ENCODE peak calls at places on chromosome 21, in eight cellular contexts. One of them, this sample, is unnamed.

GRCh38 chr21:34640858-34641257 is 25.9 kb upstream of the RCAN1 start:
- DNase-seq in stomach: no peak
- DNase-seq in transverse colon: no peak
- DNase-seq in HL-60: no peak
- DNase-seq in suprapubic skin: no peak
- DNase-seq in K562: no peak
- DNase-seq in SK-N-SH: no peak
- DNase-seq in GM12878: no peak
- DNase-seq in this sample: no peak

GRCh38 chr21:41360072-41360821 is 1.6 kb upstream of the MX2 start:
- DNase-seq in HL-60: no peak
- DNase-seq in stomach: peak; percentile 79
- DNase-seq in K562: no peak
- DNase-seq in GM12878: no peak
- DNase-seq in transverse colon: peak; percentile 73
- DNase-seq in SK-N-SH: no peak
- DNase-seq in suprapubic skin: peak; percentile 87
- DNase-seq in this sample: peak; percentile 69

GRCh38 chr21:32096411-32096810 is 182.4 kb downstream of the MIS18A start:
- DNase-seq in K562: peak; percentile 52
- DNase-seq in suprapubic skin: no peak
- DNase-seq in transverse colon: no peak
- DNase-seq in HL-60: peak; percentile 18
- DNase-seq in stomach: no peak
- DNase-seq in GM12878: no peak
- DNase-seq in SK-N-SH: peak; percentile 56
- DNase-seq in this sample: no peak

GRCh38 chr21:42579456-42580075 is 65.9 kb downstream of the SLC37A1 start:
- DNase-seq in GM12878: no peak
- DNase-seq in SK-N-SH: no peak
- DNase-seq in suprapubic skin: peak; percentile 44
- DNase-seq in K562: peak; percentile 39
- DNase-seq in transverse colon: peak; percentile 8
- DNase-seq in stomach: no peak
- DNase-seq in HL-60: no peak
- DNase-seq in this sample: no peak

GRCh38 chr21:42530167-42530518 is 16.5 kb downstream of the SLC37A1 start:
- DNase-seq in suprapubic skin: peak; percentile 6
- DNase-seq in K562: no peak
- DNase-seq in SK-N-SH: no peak
- DNase-seq in transverse colon: no peak
- DNase-seq in stomach: no peak
- DNase-seq in GM12878: no peak
- DNase-seq in HL-60: no peak
- DNase-seq in this sample: no peak

GRCh38 chr21:31755027-31755426 is 23.1 kb upstream of the SCAF4 start:
- DNase-seq in K562: no peak
- DNase-seq in transverse colon: no peak
- DNase-seq in stomach: no peak
- DNase-seq in HL-60: no peak
- DNase-seq in SK-N-SH: no peak
- DNase-seq in GM12878: no peak
- DNase-seq in suprapubic skin: no peak
- DNase-seq in this sample: no peak

GRCh38 chr21:24353492-24353891 is 1253.8 kb downstream of the MRPL39 start:
- DNase-seq in SK-N-SH: no peak
- DNase-seq in GM12878: no peak
- DNase-seq in HL-60: no peak
- DNase-seq in stomach: no peak
- DNase-seq in K562: no peak
- DNase-seq in transverse colon: no peak
- DNase-seq in suprapubic skin: no peak
- DNase-seq in this sample: no peak

GRCh38 chr21:41720250-41720649 is 46.6 kb downstream of the RIPK4 start:
- DNase-seq in stomach: no peak
- DNase-seq in suprapubic skin: no peak
- DNase-seq in HL-60: no peak
- DNase-seq in K562: no peak
- DNase-seq in GM12878: no peak
- DNase-seq in transverse colon: no peak
- DNase-seq in SK-N-SH: no peak
- DNase-seq in this sample: no peak

GRCh38 chr21:41445465-41445862 is 19.4 kb downstream of the MX1 start:
- DNase-seq in SK-N-SH: no peak
- DNase-seq in HL-60: no peak
- DNase-seq in suprapubic skin: peak; percentile 16
- DNase-seq in GM12878: no peak
- DNase-seq in stomach: peak; percentile 18
- DNase-seq in transverse colon: peak; percentile 1
- DNase-seq in K562: no peak
- DNase-seq in this sample: no peak

DNA sequence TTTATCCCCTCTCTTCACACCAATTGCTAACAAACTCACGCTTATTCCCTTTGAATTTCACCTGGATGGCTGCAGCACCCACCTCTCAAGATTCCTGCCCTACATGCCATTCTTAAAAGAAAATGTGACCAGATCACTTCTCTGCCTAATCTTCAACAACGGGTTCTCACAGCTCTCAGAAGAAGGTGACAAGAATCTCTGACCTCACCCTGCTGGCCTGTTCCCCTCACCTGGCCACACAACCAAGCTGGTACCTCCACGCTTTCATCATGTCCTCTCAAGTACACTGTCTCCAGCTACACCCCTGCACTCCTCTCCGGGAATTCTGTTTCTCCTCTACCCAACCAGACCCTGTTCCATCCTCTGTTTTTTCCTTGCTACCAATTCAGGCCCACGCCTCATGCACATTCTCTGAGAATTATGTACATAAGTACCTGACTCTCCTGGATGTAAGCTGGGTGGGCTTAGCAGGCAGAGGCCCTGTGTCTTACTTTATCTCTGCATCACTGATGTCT is 5.9 kb upstream of the LSS start:
- DNase-seq in stomach: no peak
- DNase-seq in K562: no peak
- DNase-seq in GM12878: no peak
- DNase-seq in SK-N-SH: no peak
- DNase-seq in transverse colon: no peak
- DNase-seq in suprapubic skin: no peak
- DNase-seq in HL-60: no peak
- DNase-seq in this sample: no peak
- TF ChIP-seq POLR2AphosphoS5 in stomach: no peak
- TF ChIP-seq POLR2AphosphoS5 in K562: no peak
- TF ChIP-seq POLR2AphosphoS5 in GM12878: peak; percentile 33
- TF ChIP-seq POLR2AphosphoS5 in SK-N-SH: no peak
- TF ChIP-seq POLR2AphosphoS5 in transverse colon: no peak
- TF ChIP-seq POLR2AphosphoS5 in suprapubic skin: no peak
- TF ChIP-seq POLR2AphosphoS5 in HL-60: no peak
- TF ChIP-seq POLR2AphosphoS5 in this sample: no peak

GRCh38 chr21:46285761-46286667 is at the start of gene YBEY:
- DNase-seq in suprapubic skin: peak; percentile 94
- DNase-seq in GM12878: peak; percentile 59
- DNase-seq in transverse colon: peak; percentile 93
- DNase-seq in K562: peak; percentile 96
- DNase-seq in stomach: peak; percentile 89
- DNase-seq in SK-N-SH: peak; percentile 98
- DNase-seq in HL-60: peak; percentile 86
- DNase-seq in this sample: peak; percentile 84
- TF ChIP-seq CTCF in suprapubic skin: peak; percentile 44
- TF ChIP-seq CTCF in GM12878: peak; percentile 64
- TF ChIP-seq CTCF in transverse colon: peak; percentile 47
- TF ChIP-seq CTCF in K562: peak; percentile 41
- TF ChIP-seq CTCF in stomach: peak; percentile 24
- TF ChIP-seq CTCF in SK-N-SH: peak; percentile 42
- TF ChIP-seq CTCF in HL-60: no peak
- TF ChIP-seq CTCF in this sample: peak; percentile 66

DNA sequence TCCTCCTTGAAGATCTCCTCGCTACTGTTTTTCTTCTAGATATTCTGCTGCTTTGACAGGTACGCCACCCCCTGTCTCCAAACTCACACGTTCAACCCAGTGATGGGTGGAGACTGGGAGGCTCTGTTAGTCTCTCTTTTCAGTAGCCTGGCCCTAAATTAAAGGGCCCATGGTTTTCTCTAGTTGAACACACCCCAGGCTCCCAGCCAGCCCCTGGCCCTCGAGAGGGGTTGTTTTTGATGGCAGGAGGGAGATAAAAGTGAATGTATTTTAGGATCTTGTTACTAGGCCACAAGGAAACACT is 21.6 kb upstream of the CLDN14 start:
- DNase-seq in K562: no peak
- DNase-seq in transverse colon: no peak
- DNase-seq in suprapubic skin: no peak
- DNase-seq in HL-60: no peak
- DNase-seq in GM12878: no peak
- DNase-seq in SK-N-SH: no peak
- DNase-seq in stomach: no peak
- DNase-seq in this sample: no peak
- H3K27ac ChIP-seq in K562: no peak overlapping the region
- H3K27ac ChIP-seq in transverse colon: no peak overlapping the region
- H3K27ac ChIP-seq in suprapubic skin: no peak overlapping the region
- H3K27ac ChIP-seq in HL-60: no peak overlapping the region
- H3K27ac ChIP-seq in GM12878: no peak overlapping the region
- H3K27ac ChIP-seq in SK-N-SH: no peak overlapping the region
- H3K27ac ChIP-seq in stomach: no peak overlapping the region
- H3K27ac ChIP-seq in this sample: peak overlapping the region; percentile 35

DNA sequence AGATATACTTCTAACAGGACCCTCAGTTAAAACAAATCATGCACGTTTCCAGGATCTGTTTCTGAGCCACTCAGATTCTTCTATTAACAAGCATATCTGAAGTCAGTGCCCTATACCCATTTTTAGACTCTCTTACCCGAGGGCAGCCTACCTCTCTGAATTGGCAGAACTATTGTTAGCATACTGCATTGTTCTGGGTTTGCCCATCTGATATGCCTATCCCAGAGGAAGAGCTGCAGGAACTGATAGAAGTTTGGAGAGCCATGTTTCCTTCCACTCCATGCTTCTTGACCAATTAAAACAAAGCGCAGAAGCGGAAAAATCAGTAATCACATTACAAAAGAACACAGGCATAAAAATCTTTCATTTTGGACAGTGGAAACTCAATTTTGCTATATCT is 653.8 kb downstream of the LTN1 start:
- DNase-seq in suprapubic skin: no peak
- DNase-seq in SK-N-SH: no peak
- DNase-seq in K562: no peak
- DNase-seq in HL-60: no peak
- DNase-seq in transverse colon: no peak
- DNase-seq in stomach: no peak
- DNase-seq in GM12878: no peak
- DNase-seq in this sample: no peak
- TF ChIP-seq POLR2AphosphoS5 in suprapubic skin: no peak
- TF ChIP-seq POLR2AphosphoS5 in SK-N-SH: no peak
- TF ChIP-seq POLR2AphosphoS5 in K562: no peak
- TF ChIP-seq POLR2AphosphoS5 in HL-60: no peak
- TF ChIP-seq POLR2AphosphoS5 in transverse colon: no peak
- TF ChIP-seq POLR2AphosphoS5 in stomach: no peak
- TF ChIP-seq POLR2AphosphoS5 in GM12878: no peak
- TF ChIP-seq POLR2AphosphoS5 in this sample: no peak

DNA sequence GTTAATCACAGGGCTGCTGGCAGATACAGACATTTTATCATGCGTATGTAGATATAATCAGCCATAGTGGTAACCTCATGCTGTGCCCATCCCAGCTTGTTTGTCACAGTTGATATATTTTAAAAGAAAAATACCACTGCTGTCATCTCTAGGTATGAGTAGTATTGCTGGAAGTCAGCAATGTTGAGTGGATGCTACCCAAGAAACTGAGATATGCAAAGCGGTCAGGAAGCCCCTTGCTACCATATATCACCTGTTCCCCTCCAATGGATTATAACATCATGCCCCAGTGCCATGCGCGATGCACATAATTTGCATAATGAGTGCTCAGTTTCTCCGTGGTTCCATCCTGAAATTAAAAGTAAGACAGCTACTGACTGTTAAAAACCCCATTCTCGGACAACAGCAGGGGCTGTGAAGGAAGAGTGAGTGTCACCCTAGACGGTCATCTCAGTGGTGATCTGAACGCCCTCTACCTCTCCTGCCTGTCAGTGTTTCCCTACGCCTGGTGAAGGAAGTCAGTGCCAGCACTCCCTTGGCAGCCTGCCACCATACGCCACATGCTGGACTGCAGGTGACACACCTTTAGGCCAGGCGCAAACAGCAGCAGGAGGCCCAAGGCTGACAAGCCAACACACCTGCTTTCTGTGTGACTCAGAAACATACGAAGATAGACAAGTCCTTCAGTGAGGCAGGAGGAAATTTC is 2.7 kb downstream of the IL10RB start:
- DNase-seq in SK-N-SH: no peak
- DNase-seq in HL-60: no peak
- DNase-seq in transverse colon: peak; percentile 97
- DNase-seq in suprapubic skin: peak; percentile 77
- DNase-seq in K562: no peak
- DNase-seq in stomach: peak; percentile 99
- DNase-seq in GM12878: peak; percentile 96
- DNase-seq in this sample: peak; percentile 93
- TF ChIP-seq CTCF in SK-N-SH: no peak
- TF ChIP-seq CTCF in HL-60: no peak
- TF ChIP-seq CTCF in transverse colon: peak; percentile 3
- TF ChIP-seq CTCF in suprapubic skin: no peak
- TF ChIP-seq CTCF in K562: no peak
- TF ChIP-seq CTCF in stomach: no peak
- TF ChIP-seq CTCF in GM12878: peak; percentile 18
- TF ChIP-seq CTCF in this sample: no peak

GRCh38 chr21:25936776-25937175 is 202.0 kb downstream of the GABPA start:
- DNase-seq in HL-60: no peak
- DNase-seq in GM12878: no peak
- DNase-seq in stomach: no peak
- DNase-seq in suprapubic skin: no peak
- DNase-seq in K562: no peak
- DNase-seq in SK-N-SH: no peak
- DNase-seq in transverse colon: no peak
- DNase-seq in this sample: no peak

GRCh38 chr21:25938673-25939395 is 204.1 kb downstream of the GABPA start:
- DNase-seq in GM12878: no peak
- DNase-seq in HL-60: no peak
- DNase-seq in suprapubic skin: no peak
- DNase-seq in stomach: peak; percentile 51
- DNase-seq in transverse colon: no peak
- DNase-seq in SK-N-SH: no peak
- DNase-seq in K562: no peak
- DNase-seq in this sample: peak; percentile 47

GRCh38 chr21:25931791-25932190 is 197.0 kb downstream of the GABPA start:
- DNase-seq in K562: no peak
- DNase-seq in GM12878: no peak
- DNase-seq in suprapubic skin: no peak
- DNase-seq in transverse colon: no peak
- DNase-seq in stomach: no peak
- DNase-seq in SK-N-SH: no peak
- DNase-seq in HL-60: no peak
- DNase-seq in this sample: no peak

GRCh38 chr21:25934130-25934529 is 199.4 kb downstream of the GABPA start:
- DNase-seq in GM12878: no peak
- DNase-seq in HL-60: no peak
- DNase-seq in transverse colon: no peak
- DNase-seq in stomach: peak; percentile 31
- DNase-seq in SK-N-SH: no peak
- DNase-seq in K562: no peak
- DNase-seq in suprapubic skin: no peak
- DNase-seq in this sample: no peak

GRCh38 chr21:25934771-25935224 is 200.0 kb downstream of the GABPA start:
- DNase-seq in K562: no peak
- DNase-seq in suprapubic skin: peak; percentile 85
- DNase-seq in stomach: peak; percentile 75
- DNase-seq in transverse colon: peak; percentile 51
- DNase-seq in HL-60: peak; percentile 64
- DNase-seq in SK-N-SH: no peak
- DNase-seq in GM12878: no peak
- DNase-seq in this sample: peak; percentile 84
- H3K27ac ChIP-seq in K562: no peak overlapping the region
- H3K27ac ChIP-seq in suprapubic skin: peak overlapping the region; percentile 53
- H3K27ac ChIP-seq in stomach: peak overlapping the region; percentile 85
- H3K27ac ChIP-seq in transverse colon: no peak overlapping the region
- H3K27ac ChIP-seq in HL-60: peak overlapping the region; percentile 29
- H3K27ac ChIP-seq in SK-N-SH: no peak overlapping the region
- H3K27ac ChIP-seq in GM12878: no peak overlapping the region
- H3K27ac ChIP-seq in this sample: peak overlapping the region; percentile 44

GRCh38 chr21:43916076-43916475 is 51.1 kb downstream of the AGPAT3 start:
- DNase-seq in suprapubic skin: no peak
- DNase-seq in transverse colon: no peak
- DNase-seq in HL-60: no peak
- DNase-seq in stomach: no peak
- DNase-seq in SK-N-SH: no peak
- DNase-seq in GM12878: no peak
- DNase-seq in K562: no peak
- DNase-seq in this sample: no peak
- TF ChIP-seq POLR2AphosphoS5 in suprapubic skin: no peak
- TF ChIP-seq POLR2AphosphoS5 in transverse colon: no peak
- TF ChIP-seq POLR2AphosphoS5 in HL-60: no peak
- TF ChIP-seq POLR2AphosphoS5 in stomach: no peak
- TF ChIP-seq POLR2AphosphoS5 in SK-N-SH: no peak
- TF ChIP-seq POLR2AphosphoS5 in GM12878: no peak
- TF ChIP-seq POLR2AphosphoS5 in K562: no peak
- TF ChIP-seq POLR2AphosphoS5 in this sample: no peak

This sample was measured in prostate gland.